ENCODE peak calls at places on chromosomes 1 and 21, in seven cellular contexts. J is SK-MEL-5, C is fibroblast of lung, Z is fibroblast of villous mesenchyme, X is LHCN-M2, L is MG63, A is cerebellum. N is an unnamed sample.

GRCh38 chr1:236284291-236284711 is 2.5 kb upstream of the ERO1B start:
- DNase-seq in Z (no peak), L (no peak), J (no peak), A (no peak), C (no peak), X (no peak), N (no peak)

GRCh38 chr21:29105218-29105617 is 25.2 kb upstream of the MAP3K7CL start:
- DNase-seq in Z (peak), J (no peak), L (peak), A (no peak), C (no peak), X (no peak), N (peak)

GRCh38 chr1:206411321-206411720 is 59.0 kb upstream of the IKBKE start:
- DNase-seq in J (no peak), L (no peak), C (no peak), X (no peak), Z (no peak), A (no peak), N (no peak)

GRCh38 chr1:177210071-177210470 is 39.3 kb downstream of the BRINP2 start:
- DNase-seq in J (no peak), Z (no peak), X (no peak), L (no peak), A (no peak), C (no peak), N (no peak)

GRCh38 chr1:93559045-93559444 is 111.1 kb downstream of the FNBP1L start:
- DNase-seq in X (no peak), J (no peak), A (no peak), Z (no peak), L (no peak), C (no peak), N (no peak)

GRCh38 chr1:243742814-243743213 is 107.2 kb downstream of the AKT3 start:
- DNase-seq in C (peak), Z (peak), L (no peak), X (peak), A (no peak), J (no peak), N (no peak)

GRCh38 chr1:163178628-163179027 is 24.1 kb downstream of the RGS5 start:
- DNase-seq in C (no peak), L (no peak), X (no peak), A (no peak), J (no peak), Z (peak), N (no peak)

GRCh38 chr1:226814751-226815496 is 55.5 kb upstream of the PSEN2 start:
- DNase-seq in L (peak), Z (peak), X (peak), C (peak), J (peak), A (peak), N (peak)

GRCh38 chr1:212838145-212838544 is 9.3 kb downstream of the SPATA45 start:
- DNase-seq in L (no peak), X (no peak), Z (no peak), J (no peak), C (no peak), A (no peak), N (peak)

GRCh38 chr1:67710417-67710816 is 25.4 kb downstream of the GADD45A start:
- DNase-seq in Z (no peak), X (peak), A (no peak), L (peak), C (peak), J (no peak), N (peak)

GRCh38 chr1:186843931-186844330 is 15.2 kb downstream of the PLA2G4A start:
- DNase-seq in C (no peak), J (no peak), Z (no peak), A (no peak), L (no peak), X (no peak), N (no peak)

GRCh38 chr1:203229471-203230178 is at the start of gene CHIT1:
- DNase-seq in J (no peak), A (no peak), X (no peak), Z (no peak), L (no peak), C (no peak), N (no peak)

GRCh38 chr21:46172863-46173528 is 11.3 kb downstream of the SPATC1L start:
- DNase-seq in X (no peak), Z (no peak), J (no peak), A (no peak), L (no peak), C (no peak), N (no peak)

GRCh38 chr21:38839370-38839681 is 33.6 kb downstream of the ETS2 start:
- DNase-seq in L (peak), A (no peak), J (no peak), C (no peak), X (peak), Z (no peak), N (no peak)

GRCh38 chr1:171424494-171424893 is 60.8 kb upstream of the PRRC2C start:
- DNase-seq in Z (no peak), X (no peak), J (peak), C (no peak), L (no peak), A (no peak), N (no peak)

GRCh38 chr1:215992620-215993019 is 425.5 kb downstream of the KCTD3 start:
- DNase-seq in C (peak), A (peak), X (peak), J (peak), L (no peak), Z (peak), N (peak)

GRCh38 chr1:30106125-30106524 is 617.3 kb downstream of the MATN1 start:
- DNase-seq in L (peak), A (no peak), X (peak), C (peak), J (peak), Z (peak), N (peak)

GRCh38 chr21:28018741-28019669 is 973.7 kb downstream of the LTN1 start:
- DNase-seq in A (no peak), L (peak), Z (peak), X (peak), J (peak), C (peak), N (peak)